ENCODE peak calls at places on chromosomes 1 and 21, in eight cellular contexts. I is NCI-H2107; P is non-pigmented ciliary epithelial cell; S is NCI-H1694; E is adipocyte; W is activated effector memory CD4-positive, alpha-beta T cell treated with Interleukin-2 at 50 U/mL for 16 hours; F is RPMI7951; R is stimulated activated CD4-positive, alpha-beta T cell treated with anti-CD3 and anti-CD28 coated beads, Interleukin-2, amount 100 ng/mL, for 4 hours. Y is an unnamed sample.

GRCh38 chr1:15837931-15838330 is 9.6 kb upstream of the SPEN start:
- DNase-seq in I (no peak), P (no peak), S (no peak), E (no peak), W (no peak), F (no peak), R (no peak), Y (no peak)

GRCh38 chr1:88736633-88737248 is 52.7 kb downstream of the PKN2 start:
- DNase-seq in I (no peak), P (no peak), S (no peak), E (peak; percentile 34), W (no peak), F (peak; percentile 41), R (no peak), Y (no peak)

GRCh38 chr1:25695066-25695990 is 78.7 kb downstream of the MAN1C1 start:
- DNase-seq in I (no peak), P (peak; percentile 93), S (no peak), E (peak; percentile 96), W (no peak), F (peak; percentile 77), R (no peak), Y (no peak)

GRCh38 chr1:30371888-30372791 is 351.2 kb downstream of the MATN1 start:
- DNase-seq in I (no peak), P (no peak), S (no peak), E (no peak), W (no peak), F (no peak), R (no peak), Y (no peak)

GRCh38 chr21:41367598-41368360 is 6.0 kb downstream of the MX2 start:
- DNase-seq in I (no peak), P (no peak), S (no peak), E (no peak), W (no peak), F (no peak), R (no peak), Y (no peak)

GRCh38 chr21:34885636-34886553 is 163.2 kb downstream of the RUNX1 start:
- DNase-seq in I (no peak), P (no peak), S (no peak), E (peak; percentile 45), W (no peak), F (no peak), R (no peak), Y (peak; percentile 8)

GRCh38 chr21:32114434-32115063 is 164.3 kb downstream of the MIS18A start:
- DNase-seq in I (no peak), P (no peak), S (no peak), E (peak; percentile 18), W (no peak), F (peak; percentile 45), R (no peak), Y (no peak)

GRCh38 chr1:20742671-20743070 is 10.2 kb upstream of the SH2D5 start:
- DNase-seq in I (no peak), P (no peak), S (no peak), E (peak; percentile 20), W (no peak), F (no peak), R (no peak), Y (no peak)

GRCh38 chr21:33384851-33385331 is 18.3 kb upstream of the IFNGR2 start:
- DNase-seq in I (no peak), P (peak; percentile 30), S (no peak), E (no peak), W (no peak), F (no peak), R (no peak), Y (peak; percentile 26)

GRCh38 chr1:2003564-2004131 is at the start of gene CFAP74:
- DNase-seq in I (no peak), P (no peak), S (no peak), E (peak; percentile 8), W (no peak), F (no peak), R (no peak), Y (no peak)

GRCh38 chr1:231550448-231550781 is 21.9 kb downstream of the TSNAX start:
- DNase-seq in I (no peak), P (no peak), S (no peak), E (peak; percentile 17), W (no peak), F (peak; percentile 14), R (no peak), Y (no peak)

GRCh38 chr1:97192872-97193572 is 471.4 kb downstream of the PTBP2 start:
- DNase-seq in I (no peak), P (peak; percentile 98), S (no peak), E (peak; percentile 93), W (no peak), F (peak; percentile 91), R (no peak), Y (no peak)

GRCh38 chr1:161484613-161485012 is 20.6 kb upstream of the FCGR2A start:
- DNase-seq in I (no peak), P (no peak), S (no peak), E (no peak), W (no peak), F (no peak), R (no peak), Y (no peak)

GRCh38 chr1:53326598-53327182 is 1.2 kb downstream of the LRP8 start:
- DNase-seq in I (no peak), P (no peak), S (no peak), E (no peak), W (no peak), F (no peak), R (no peak), Y (no peak)

GRCh38 chr1:89971600-89971999 is 23.3 kb upstream of the ZNF326 start:
- DNase-seq in I (no peak), P (no peak), S (no peak), E (peak; percentile 3), W (no peak), F (no peak), R (no peak), Y (no peak)

GRCh38 chr1:89035080-89035479 is 12.4 kb upstream of the GBP3 start:
- DNase-seq in I (no peak), P (no peak), S (no peak), E (no peak), W (no peak), F (no peak), R (no peak), Y (no peak)

GRCh38 chr1:200184196-200184595 is 156.7 kb downstream of the NR5A2 start:
- DNase-seq in I (peak; percentile 93), P (no peak), S (peak; percentile 18), E (peak; percentile 91), W (no peak), F (peak; percentile 83), R (no peak), Y (no peak)

GRCh38 chr1:209583408-209583807 is at the start of gene CAMK1G:
- DNase-seq in I (no peak), P (peak; percentile 53), S (no peak), E (peak; percentile 61), W (no peak), F (peak; percentile 77), R (no peak), Y (no peak)

GRCh38 chr1:77018386-77019156 is 151.3 kb downstream of the ST6GALNAC5 start:
- DNase-seq in I (no peak), P (no peak), S (no peak), E (no peak), W (no peak), F (no peak), R (no peak), Y (no peak)

GRCh38 chr1:77797991-77798390 is 18.5 kb downstream of the MIGA1 start:
- DNase-seq in I (no peak), P (peak; percentile 15), S (no peak), E (no peak), W (no peak), F (no peak), R (no peak), Y (no peak)

GRCh38 chr1:156276532-156276931 is 6.1 kb downstream of the SMG5 start:
- DNase-seq in I (no peak), P (no peak), S (no peak), E (peak; percentile 51), W (no peak), F (no peak), R (no peak), Y (no peak)

GRCh38 chr1:224188286-224188685 is 5.2 kb downstream of the DEGS1 start:
- DNase-seq in I (no peak), P (no peak), S (no peak), E (no peak), W (no peak), F (no peak), R (no peak), Y (no peak)

GRCh38 chr1:193321242-193321842 is 134.9 kb upstream of the B3GALT2 start:
- DNase-seq in I (no peak), P (no peak), S (no peak), E (no peak), W (no peak), F (peak; percentile 65), R (no peak), Y (no peak)

GRCh38 chr1:156476501-156477298 is 23.9 kb downstream of the MEF2D start:
- DNase-seq in I (no peak), P (no peak), S (no peak), E (no peak), W (no peak), F (peak; percentile 58), R (no peak), Y (no peak)

GRCh38 chr1:94079056-94079990 is 41.6 kb downstream of the ABCA4 start:
- DNase-seq in I (no peak), P (no peak), S (no peak), E (no peak), W (no peak), F (no peak), R (no peak), Y (no peak)

GRCh38 chr1:24294757-24295371 is 24.3 kb upstream of the GRHL3 start:
- DNase-seq in I (no peak), P (no peak), S (no peak), E (no peak), W (no peak), F (peak; percentile 84), R (no peak), Y (no peak)

GRCh38 chr1:19639999-19640362 is 4.1 kb upstream of the NBL1 start:
- DNase-seq in I (no peak), P (no peak), S (no peak), E (peak; percentile 67), W (no peak), F (no peak), R (no peak), Y (no peak)

GRCh38 chr21:31201548-31201947 is 142.5 kb downstream of the TIAM1 start:
- DNase-seq in I (no peak), P (no peak), S (no peak), E (peak; percentile 62), W (no peak), F (peak; percentile 49), R (no peak), Y (no peak)

GRCh38 chr1:74699331-74699730 is 25.7 kb upstream of the ERICH3 start:
- DNase-seq in I (no peak), P (no peak), S (no peak), E (no peak), W (no peak), F (no peak), R (no peak), Y (no peak)

GRCh38 chr1:8782001-8782620 is 35.3 kb downstream of the RERE start:
- DNase-seq in I (no peak), P (no peak), S (no peak), E (peak; percentile 12), W (no peak), F (no peak), R (no peak), Y (no peak)

GRCh38 chr1:152112101-152112884 is 3.0 kb downstream of the TCHH start:
- DNase-seq in I (no peak), P (no peak), S (peak; percentile 21), E (peak; percentile 22), W (no peak), F (no peak), R (no peak), Y (peak; percentile 9)

GRCh38 chr1:245771521-245772281 is 616.9 kb downstream of the KIF26B start:
- DNase-seq in I (no peak), P (peak; percentile 81), S (no peak), E (peak; percentile 93), W (no peak), F (peak; percentile 95), R (no peak), Y (no peak)

GRCh38 chr1:25502957-25503356 is 40.4 kb upstream of the LDLRAP1 start:
- DNase-seq in I (no peak), P (peak; percentile 27), S (no peak), E (peak; percentile 46), W (no peak), F (no peak), R (no peak), Y (no peak)

Y was measured in activated T-helper 2 cell treated with anti-CD3 and anti-CD28 coated beads, Interferon-gamma antibody, Interleukin-2, Interleukin-4, amounts not matched to agents 10 μg/mL and 5 μg/mL and 100 μg/mL, durations not matched to agents 14 hours and 24 hours and 36 hours.